ENCODE peak calls at places on chromosomes 16 and 17, in four cellular contexts. W is H1, R is HCT116, G is K562. Z is an unnamed sample.
A peak's percentile ranks its signal among the peaks of the same experiment; 100 is the strongest.

GRCh38 chr17:22267019-22267418 is 574.7 kb downstream of the KCNJ18 start:
- DNase-seq in W (no peak), R (no peak), G (no peak), Z (no peak)

GRCh38 chr16:2925951-2926659 is 14.4 kb downstream of the FLYWCH1 start:
- DNase-seq in W (no peak), R (no peak), G (no peak), Z (no peak)

GRCh38 chr16:72210571-72210970 is 38.6 kb upstream of the PMFBP1 start:
- DNase-seq in W (no peak), R (no peak), G (no peak), Z (no peak)

GRCh38 chr17:81403671-81404534 is 8.6 kb downstream of the BAHCC1 start:
- DNase-seq in W (no peak), R (no peak), G (no peak), Z (no peak)

GRCh38 chr17:58337126-58337599 is 8.6 kb upstream of the TSPOAP1 start:
- DNase-seq in W (no peak), R (no peak), G (no peak), Z (no peak)

GRCh38 chr17:75078097-75079022 is 9.4 kb upstream of the SLC16A5 start:
- DNase-seq in W (no peak), R (peak; percentile 69), G (no peak), Z (no peak)

GRCh38 chr17:43556292-43556691 is 10.2 kb upstream of the ETV4 start:
- DNase-seq in W (no peak), R (no peak), G (peak; percentile 81), Z (no peak)

GRCh38 chr16:49347476-49347875 is 26.1 kb upstream of the C16orf78 start:
- DNase-seq in W (no peak), R (no peak), G (no peak), Z (no peak)

GRCh38 chr17:76550712-76551615 is 11.1 kb downstream of the PRCD start:
- DNase-seq in W (no peak), R (no peak), G (no peak), Z (peak; percentile 87)

GRCh38 chr17:82263641-82264040 is 9.9 kb downstream of the CSNK1D start:
- DNase-seq in W (no peak), R (no peak), G (no peak), Z (no peak)

GRCh38 chr17:40553694-40554534 is 11.4 kb downstream of the CCR7 start:
- DNase-seq in W (no peak), R (no peak), G (peak; percentile 81), Z (peak; percentile 48)

GRCh38 chr16:65214196-65214595 is 92.3 kb upstream of the CDH11 start:
- DNase-seq in W (no peak), R (no peak), G (no peak), Z (no peak)

GRCh38 chr16:84247844-84248243 is 8.0 kb upstream of the KCNG4 start:
- DNase-seq in W (no peak), R (no peak), G (no peak), Z (no peak)

GRCh38 chr16:81531415-81531814 is 86.8 kb downstream of the CMIP start:
- DNase-seq in W (no peak), R (no peak), G (no peak), Z (no peak)

GRCh38 chr16:46607529-46607928 is 13.7 kb downstream of the SHCBP1 start:
- DNase-seq in W (no peak), R (peak; percentile 46), G (peak; percentile 28), Z (peak; percentile 55)

GRCh38 chr17:67076290-67076689 is 31.9 kb downstream of the CACNG1 start:
- DNase-seq in W (no peak), R (no peak), G (no peak), Z (peak; percentile 73)

GRCh38 chr17:40091691-40092397 is 8.5 kb downstream of the NR1D1 start:
- DNase-seq in W (no peak), R (no peak), G (no peak), Z (no peak)

GRCh38 chr17:78430892-78431691 is 52.6 kb downstream of the PGS1 start:
- DNase-seq in W (no peak), R (no peak), G (no peak), Z (no peak)

GRCh38 chr17:21524211-21524591 is 148.0 kb downstream of the KCNJ12 start:
- DNase-seq in W (peak; percentile 8), R (no peak), G (no peak), Z (no peak)

GRCh38 chr16:49352923-49353322 is 20.7 kb upstream of the C16orf78 start:
- DNase-seq in W (peak; percentile 67), R (peak; percentile 6), G (peak; percentile 43), Z (peak; percentile 23)

GRCh38 chr17:57370051-57370581 is 113.8 kb downstream of the MSI2 start:
- DNase-seq in W (no peak), R (no peak), G (no peak), Z (peak; percentile 94)

GRCh38 chr16:67169011-67169451 is 1.3 kb upstream of the NOL3 start:
- DNase-seq in W (no peak), R (no peak), G (no peak), Z (no peak)

GRCh38 chr17:2695961-2696760 is 15.4 kb downstream of the CLUH start:
- DNase-seq in W (no peak), R (no peak), G (no peak), Z (no peak)

GRCh38 chr16:29156511-29156910 is 171.7 kb downstream of the LAT start:
- DNase-seq in W (no peak), R (no peak), G (no peak), Z (no peak)

GRCh38 chr17:1043601-1044251 is 46.8 kb downstream of the TIMM22 start:
- DNase-seq in W (no peak), R (no peak), G (no peak), Z (no peak)

GRCh38 chr17:8430966-8431365 is 4.7 kb upstream of the NDEL1 start:
- DNase-seq in W (no peak), R (no peak), G (no peak), Z (no peak)

GRCh38 chr17:28612531-28612930 is 1.5 kb downstream of the RSKR start:
- DNase-seq in W (no peak), R (no peak), G (no peak), Z (no peak)
- TF ChIP-seq FOSL1 in W (no peak), R (no peak), G (no peak), Z (no peak)

GRCh38 chr16:79451196-79451816 is 149.2 kb downstream of the MAF start:
- DNase-seq in W (no peak), R (no peak), G (no peak), Z (no peak)
- TF ChIP-seq FOSL1 in W (no peak), R (no peak), G (no peak), Z (no peak)

GRCh38 chr16:11824362-11824761 is 27.0 kb downstream of the RSL1D1 start:
- DNase-seq in W (no peak), R (no peak), G (no peak), Z (peak; percentile 95)
- TF ChIP-seq FOSL1 in W (no peak), R (no peak), G (no peak), Z (no peak)

GRCh38 chr16:53775106-53775820 is 71.3 kb downstream of the FTO start:
- DNase-seq in W (no peak), R (no peak), G (no peak), Z (no peak)

GRCh38 chr16:53773881-53774280 is 69.9 kb downstream of the FTO start:
- DNase-seq in W (no peak), R (no peak), G (no peak), Z (no peak)

GRCh38 chr16:53771655-53772497 is 67.9 kb downstream of the FTO start:
- DNase-seq in W (no peak), R (no peak), G (no peak), Z (no peak)

GRCh38 chr16:53775821-53776431 is 72.0 kb downstream of the FTO start:
- DNase-seq in W (no peak), R (no peak), G (no peak), Z (peak; percentile 80)

GRCh38 chr16:53773150-53773846 is 69.3 kb downstream of the FTO start:
- DNase-seq in W (no peak), R (no peak), G (peak; percentile 8), Z (peak; percentile 81)
- TF ChIP-seq FOSL1 in W (no peak), R (no peak), G (no peak), Z (no peak)

DNA sequence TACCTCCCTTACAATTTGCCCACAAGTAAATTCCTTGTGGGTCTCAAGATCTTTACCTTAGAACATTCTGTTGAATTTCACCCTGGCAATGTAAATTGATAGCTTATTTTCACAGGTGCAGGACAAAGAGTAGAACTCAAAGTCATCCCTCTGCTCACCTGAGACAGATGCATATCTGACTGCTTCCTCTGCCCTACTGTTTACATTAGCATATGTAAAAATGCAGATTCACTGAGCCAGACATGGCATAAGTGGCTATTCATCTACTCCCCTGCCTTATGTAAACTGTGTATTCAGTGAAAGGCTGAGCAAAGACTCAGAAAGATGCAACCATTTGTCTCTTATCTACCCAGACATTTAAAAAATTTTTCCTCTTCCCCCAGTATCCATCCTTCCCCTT is 22.3 kb upstream of the MILR1 start:
- DNase-seq in W (no peak), R (no peak), G (no peak), Z (no peak)
- TF ChIP-seq FOSL1 in W (no peak), R (no peak), G (no peak), Z (no peak)

DNA sequence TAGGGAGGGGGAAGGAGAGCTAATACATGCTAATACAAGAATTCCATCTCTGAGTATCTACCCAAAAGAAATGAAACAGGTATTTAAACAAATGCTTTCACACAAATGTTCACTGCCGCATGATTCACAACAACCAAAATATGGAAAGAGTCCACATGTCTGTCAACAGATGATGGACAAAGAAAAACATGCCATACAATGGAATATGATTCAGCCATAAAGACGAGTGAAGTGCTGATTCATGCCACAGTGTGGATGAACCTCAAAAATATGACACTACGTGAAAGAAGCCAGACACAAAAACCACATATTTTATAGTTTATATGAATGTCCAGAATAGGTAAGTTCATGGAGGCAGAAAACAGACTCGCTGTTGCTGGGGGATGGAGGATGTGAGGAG is 321.4 kb downstream of the FOXL1 start:
- DNase-seq in W (no peak), R (no peak), G (no peak), Z (no peak)
- TF ChIP-seq FOSL1 in W (no peak), R (no peak), G (no peak), Z (no peak)

GRCh38 chr16:10362077-10362863 is 23.6 kb upstream of the ATF7IP2 start:
- DNase-seq in W (no peak), R (no peak), G (peak; percentile 77), Z (peak; percentile 98)
- TF ChIP-seq FOSL1 in W (no peak), R (no peak), G (peak; percentile 84), Z (no peak)

GRCh38 chr17:60330731-60331130 is 61.2 kb downstream of the USP32 start:
- DNase-seq in W (no peak), R (no peak), G (no peak), Z (no peak)
- TF ChIP-seq FOSL1 in W (no peak), R (no peak), G (no peak), Z (no peak)

DNA sequence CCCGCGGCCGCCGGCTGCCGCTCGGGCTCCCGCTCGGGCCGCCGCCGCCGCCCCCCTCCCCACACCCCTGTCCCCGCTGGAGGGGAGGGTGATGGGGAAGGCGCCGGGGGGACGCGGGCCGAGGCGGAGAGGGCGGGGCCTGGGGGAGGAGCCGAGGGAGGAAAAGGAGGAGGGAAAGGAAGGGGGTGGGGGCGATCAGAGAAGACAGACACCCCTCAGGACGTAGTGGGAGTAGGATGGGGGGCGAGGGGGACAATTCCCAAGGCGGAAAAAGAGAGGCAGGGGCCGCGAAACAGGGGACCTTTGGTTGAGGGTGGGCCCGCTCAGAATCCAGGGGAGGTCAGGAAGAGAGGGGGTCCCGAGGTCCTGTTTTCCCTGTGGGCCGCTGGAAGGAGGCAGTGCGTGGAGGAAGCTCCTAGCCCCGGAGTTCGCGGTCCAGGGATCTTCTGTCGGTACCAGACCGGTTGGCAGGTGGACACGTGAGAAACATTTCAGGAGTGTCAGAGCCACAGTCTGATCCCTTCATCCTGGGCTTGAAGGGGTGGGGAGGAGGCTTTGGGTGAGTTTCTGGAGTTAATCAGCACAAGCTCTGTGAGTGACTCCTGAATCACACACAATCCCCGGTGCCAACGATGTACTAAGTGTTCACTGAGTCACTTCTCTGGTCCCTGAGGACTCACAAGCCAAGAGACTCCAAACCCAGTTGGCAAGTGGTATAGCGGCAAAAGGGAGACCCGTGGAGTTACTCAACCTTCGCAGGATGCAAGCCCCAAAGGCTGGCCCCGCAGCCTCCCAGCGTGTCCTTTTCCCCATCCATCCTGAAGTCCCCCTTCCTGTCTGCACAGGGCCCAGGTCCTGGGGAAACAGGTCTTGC is at the start of gene XYLT1:
- DNase-seq in W (peak; percentile 81), R (no peak), G (peak; percentile 45), Z (no peak)
- TF ChIP-seq FOSL1 in W (no peak), R (no peak), G (no peak), Z (no peak)

Z was measured in HepG2.